ENCODE peak calls at places on chromosomes 5 and 9, in six cellular contexts. E is globus pallidus; Q is HEK293T; D is activated CD4-positive, alpha-beta T cell treated with anti-CD3 and anti-CD28 coated beads, Interleukin-2, amount 50 U/mL, for 48 hours; R is AG10803; N is HCEC 1CT. G is an unnamed sample.
A peak's percentile ranks its signal among the peaks of the same experiment; 100 is the strongest.

GRCh38 chr9:129176786-129177442 is 1.1 kb downstream of the IER5L start:
- DNase-seq in E (no peak), Q (no peak), D (peak; percentile 20), R (no peak), N (peak; percentile 29), G (no peak)

GRCh38 chr5:113245427-113246052 is 189.2 kb downstream of the TSSK1B start:
- DNase-seq in E (no peak), Q (no peak), D (no peak), R (no peak), N (no peak), G (no peak)

GRCh38 chr9:27090716-27091115 is 18.3 kb upstream of the TEK start:
- DNase-seq in E (no peak), Q (no peak), D (no peak), R (no peak), N (no peak), G (no peak)

GRCh38 chr5:14615365-14615764 is 33.8 kb downstream of the OTULINL start:
- DNase-seq in E (no peak), Q (no peak), D (no peak), R (no peak), N (no peak), G (no peak)

GRCh38 chr9:132791699-132792240 is 86.3 kb downstream of the AK8 start:
- DNase-seq in E (no peak), Q (no peak), D (no peak), R (no peak), N (no peak), G (no peak)

GRCh38 chr9:120892177-120892747 is 15.3 kb upstream of the PHF19 start:
- DNase-seq in E (no peak), Q (no peak), D (no peak), R (no peak), N (no peak), G (no peak)

GRCh38 chr5:1270933-1271914 is 23.6 kb downstream of the TERT start:
- DNase-seq in E (no peak), Q (no peak), D (no peak), R (no peak), N (no peak), G (no peak)

GRCh38 chr5:104267282-104268015 is 704.9 kb upstream of the NUDT12 start:
- DNase-seq in E (no peak), Q (no peak), D (no peak), R (no peak), N (no peak), G (no peak)

GRCh38 chr9:69535911-69536310 is 136.3 kb downstream of the APBA1 start:
- DNase-seq in E (no peak), Q (no peak), D (no peak), R (peak; percentile 42), N (peak; percentile 83), G (no peak)

GRCh38 chr5:178288373-178289368 is 56.1 kb upstream of the PHYKPL start:
- DNase-seq in E (peak; percentile 22), Q (no peak), D (no peak), R (peak; percentile 15), N (no peak), G (no peak)

GRCh38 chr9:91162784-91163440 is 198.8 kb downstream of the AUH start:
- DNase-seq in E (peak; percentile 70), Q (no peak), D (peak; percentile 70), R (peak; percentile 56), N (peak; percentile 10), G (no peak)

GRCh38 chr5:39331993-39332392 is 32.3 kb downstream of the C9 start:
- DNase-seq in E (no peak), Q (no peak), D (no peak), R (peak; percentile 78), N (no peak), G (no peak)

GRCh38 chr9:127038531-127038930 is 83.9 kb downstream of the ANGPTL2 start:
- DNase-seq in E (no peak), Q (no peak), D (no peak), R (no peak), N (no peak), G (no peak)

GRCh38 chr5:17157294-17157693 is 60.1 kb upstream of the BASP1 start:
- DNase-seq in E (no peak), Q (no peak), D (no peak), R (peak; percentile 62), N (peak; percentile 82), G (no peak)

GRCh38 chr9:110536802-110537201 is 42.7 kb downstream of the SVEP1 start:
- DNase-seq in E (no peak), Q (no peak), D (no peak), R (peak; percentile 90), N (peak; percentile 88), G (no peak)

GRCh38 chr9:132670359-132670815 is at the start of gene GTF3C4:
- DNase-seq in E (peak; percentile 71), Q (peak; percentile 86), D (peak; percentile 81), R (peak; percentile 73), N (peak; percentile 62), G (no peak)

GRCh38 chr9:121201045-121201737 is 478 bp downstream of the RAB14 start:
- DNase-seq in E (peak; percentile 14), Q (peak; percentile 24), D (peak; percentile 43), R (no peak), N (peak; percentile 9), G (no peak)

GRCh38 chr9:16245756-16246440 is 624.6 kb downstream of the BNC2 start:
- DNase-seq in E (no peak), Q (no peak), D (no peak), R (peak; percentile 75), N (peak; percentile 59), G (no peak)

GRCh38 chr5:68924490-68925145 is 169.2 kb upstream of the SLC30A5 start:
- DNase-seq in E (no peak), Q (no peak), D (no peak), R (peak; percentile 82), N (no peak), G (no peak)

GRCh38 chr9:134734270-134734669 is 92.7 kb downstream of the COL5A1 start:
- DNase-seq in E (no peak), Q (peak; percentile 26), D (no peak), R (peak; percentile 75), N (peak; percentile 20), G (no peak)

GRCh38 chr5:98563885-98564653 is 209.4 kb upstream of the RGMB start:
- DNase-seq in E (no peak), Q (no peak), D (no peak), R (no peak), N (no peak), G (no peak)

GRCh38 chr9:37385286-37385685 is 37.2 kb upstream of the GRHPR start:
- DNase-seq in E (no peak), Q (no peak), D (no peak), R (no peak), N (no peak), G (no peak)

GRCh38 chr9:82456621-82457020 is 468.0 kb downstream of the SPATA31D1 start:
- DNase-seq in E (no peak), Q (no peak), D (no peak), R (peak; percentile 39), N (no peak), G (no peak)

GRCh38 chr5:31921852-31922305 is 252.2 kb downstream of the GOLPH3 start:
- DNase-seq in E (no peak), Q (no peak), D (no peak), R (peak; percentile 83), N (peak; percentile 56), G (no peak)

GRCh38 chr5:131548190-131548589 is 86.8 kb downstream of the RAPGEF6 start:
- DNase-seq in E (no peak), Q (no peak), D (no peak), R (no peak), N (no peak), G (no peak)

GRCh38 chr9:37918665-37919165 is 14.8 kb upstream of the SLC25A51 start:
- DNase-seq in E (no peak), Q (no peak), D (no peak), R (no peak), N (no peak), G (no peak)

GRCh38 chr5:156479864-156480263 is 152.9 kb downstream of the SGCD start:
- DNase-seq in E (no peak), Q (no peak), D (no peak), R (peak; percentile 96), N (peak; percentile 63), G (no peak)

GRCh38 chr5:73464016-73464745 is 15.6 kb upstream of the FOXD1 start:
- DNase-seq in E (peak; percentile 27), Q (no peak), D (no peak), R (peak; percentile 91), N (no peak), G (no peak)

GRCh38 chr9:82890865-82891264 is 172.1 kb downstream of the RASEF start:
- DNase-seq in E (no peak), Q (no peak), D (no peak), R (no peak), N (no peak), G (no peak)

GRCh38 chr5:148248894-148249293 is 10.6 kb downstream of the MARCOL start:
- DNase-seq in E (no peak), Q (no peak), D (no peak), R (no peak), N (no peak), G (no peak)

GRCh38 chr5:33180900-33181299 is 259.9 kb upstream of the TARS1 start:
- DNase-seq in E (no peak), Q (no peak), D (no peak), R (peak; percentile 66), N (peak; percentile 56), G (no peak)

GRCh38 chr5:134019636-134020035 is 14.9 kb upstream of the VDAC1 start:
- DNase-seq in E (no peak), Q (no peak), D (no peak), R (no peak), N (no peak), G (no peak)

GRCh38 chr5:78908173-78908901 is 76.8 kb downstream of the ARSB start:
- DNase-seq in E (peak; percentile 58), Q (peak; percentile 76), D (no peak), R (peak; percentile 65), N (peak; percentile 62), G (peak; percentile 75)

GRCh38 chr9:98906273-98907040 is 37.2 kb upstream of the COL15A1 start:
- DNase-seq in E (no peak), Q (no peak), D (no peak), R (peak; percentile 71), N (peak; percentile 56), G (no peak)

GRCh38 chr5:7209583-7210139 is 186.3 kb upstream of the ADCY2 start:
- DNase-seq in E (no peak), Q (no peak), D (no peak), R (no peak), N (no peak), G (peak; percentile 33)

GRCh38 chr5:136926073-136926472 is 560.7 kb upstream of the TRPC7 start:
- DNase-seq in E (no peak), Q (no peak), D (no peak), R (no peak), N (no peak), G (no peak)

G was measured in NCI-H1092.